ENCODE peak calls at places on chromosome 6, in eight cellular contexts. V is left ventricle myocardium superior; L is bronchial epithelial cell; E is stimulated activated CD4-positive, alpha-beta T cell treated with anti-CD3 and anti-CD28 coated beads, Interleukin-1b, Interleukin-23, amount 100 ng/mL, for 4 hours; X is CD4-positive, alpha-beta memory T cell; Y is activated effector memory CD4-positive, alpha-beta T cell treated with Interleukin-2 at 50 U/mL for 16 hours; D is Caco-2; A is brain microvascular endothelial cell. Q is an unnamed sample.
A peak's percentile ranks its signal among the peaks of the same experiment; 100 is the strongest.

GRCh38 chr6:75657327-75657726 is 55.6 kb downstream of the SENP6 start:
- DNase-seq in V (no peak), L (no peak), E (no peak), X (no peak), Y (no peak), D (no peak), A (no peak), Q (no peak)

GRCh38 chr6:157811476-157812173 is 11.4 kb upstream of the SNX9 start:
- DNase-seq in V (no peak), L (no peak), E (no peak), X (no peak), Y (no peak), D (no peak), A (peak; percentile 73), Q (no peak)

GRCh38 chr6:104402572-104402971 is 457.1 kb downstream of the HACE1 start:
- DNase-seq in V (no peak), L (peak; percentile 20), E (no peak), X (no peak), Y (no peak), D (no peak), A (no peak), Q (no peak)

GRCh38 chr6:11653028-11653583 is 115.6 kb downstream of the TMEM170B start:
- DNase-seq in V (no peak), L (peak; percentile 57), E (peak; percentile 21), X (peak; percentile 51), Y (peak; percentile 10), D (no peak), A (peak; percentile 99), Q (no peak)

GRCh38 chr6:25640446-25640845 is 11.6 kb upstream of the SCGN start:
- DNase-seq in V (no peak), L (no peak), E (no peak), X (no peak), Y (no peak), D (no peak), A (no peak), Q (no peak)

GRCh38 chr6:152976749-152977148 is 6.1 kb downstream of the FBXO5 start:
- DNase-seq in V (no peak), L (no peak), E (no peak), X (no peak), Y (no peak), D (no peak), A (no peak), Q (no peak)

GRCh38 chr6:158825951-158826306 is 6.8 kb upstream of the EZR start:
- DNase-seq in V (peak; percentile 65), L (no peak), E (no peak), X (peak; percentile 30), Y (no peak), D (no peak), A (peak; percentile 56), Q (no peak)

GRCh38 chr6:150599199-150600002 is at the start of gene PLEKHG1:
- DNase-seq in V (peak; percentile 89), L (peak; percentile 52), E (peak; percentile 35), X (peak; percentile 69), Y (peak; percentile 49), D (peak; percentile 75), A (peak; percentile 9), Q (peak; percentile 39)

GRCh38 chr6:36650848-36651247 is 27.7 kb upstream of the CDKN1A start:
- DNase-seq in V (no peak), L (no peak), E (no peak), X (no peak), Y (no peak), D (peak; percentile 30), A (no peak), Q (no peak)

GRCh38 chr6:158230967-158231550 is 62.9 kb downstream of the GTF2H5 start:
- DNase-seq in V (no peak), L (no peak), E (no peak), X (no peak), Y (no peak), D (no peak), A (no peak), Q (no peak)

GRCh38 chr6:85798934-85799490 is 156.3 kb upstream of the SYNCRIP start:
- DNase-seq in V (no peak), L (peak; percentile 69), E (no peak), X (no peak), Y (no peak), D (no peak), A (no peak), Q (no peak)

GRCh38 chr6:44956426-44956825 is 371.7 kb upstream of the RUNX2 start:
- DNase-seq in V (no peak), L (no peak), E (no peak), X (no peak), Y (no peak), D (no peak), A (peak; percentile 12), Q (no peak)

GRCh38 chr6:5379647-5380242 is 118.4 kb downstream of the FARS2 start:
- DNase-seq in V (no peak), L (peak; percentile 41), E (no peak), X (peak; percentile 25), Y (no peak), D (peak; percentile 58), A (peak; percentile 3), Q (no peak)

GRCh38 chr6:148857817-148858390 is 111.1 kb downstream of the UST start:
- DNase-seq in V (no peak), L (peak; percentile 94), E (no peak), X (no peak), Y (no peak), D (no peak), A (peak; percentile 24), Q (no peak)

GRCh38 chr6:4358414-4359107 is 223.2 kb upstream of the ECI2 start:
- DNase-seq in V (peak; percentile 91), L (peak; percentile 100), E (no peak), X (no peak), Y (no peak), D (peak; percentile 11), A (peak; percentile 100), Q (no peak)

GRCh38 chr6:166675736-166676135 is 48.7 kb upstream of the RPS6KA2 start:
- DNase-seq in V (no peak), L (peak; percentile 79), E (no peak), X (no peak), Y (no peak), D (peak; percentile 14), A (no peak), Q (no peak)

GRCh38 chr6:138724015-138724414 is 49.6 kb upstream of the CCDC28A start:
- DNase-seq in V (peak; percentile 54), L (no peak), E (no peak), X (no peak), Y (no peak), D (peak; percentile 75), A (peak; percentile 82), Q (no peak)

GRCh38 chr6:97765480-97765879 is 482.5 kb upstream of the MMS22L start:
- DNase-seq in V (no peak), L (peak; percentile 50), E (no peak), X (no peak), Y (no peak), D (no peak), A (peak; percentile 15), Q (no peak)

GRCh38 chr6:128443553-128443952 is 76.8 kb downstream of the PTPRK start:
- DNase-seq in V (no peak), L (peak; percentile 72), E (no peak), X (no peak), Y (no peak), D (no peak), A (peak; percentile 23), Q (no peak)

GRCh38 chr6:107735906-107736635 is 88.0 kb downstream of the SCML4 start:
- DNase-seq in V (no peak), L (no peak), E (no peak), X (peak; percentile 54), Y (no peak), D (no peak), A (no peak), Q (no peak)

GRCh38 chr6:1960484-1961142 is 284.8 kb downstream of the GMDS start:
- DNase-seq in V (no peak), L (peak; percentile 8), E (no peak), X (no peak), Y (no peak), D (no peak), A (no peak), Q (no peak)

GRCh38 chr6:101402618-101403002 is 9.1 kb downstream of the GRIK2 start:
- DNase-seq in V (peak; percentile 58), L (no peak), E (no peak), X (no peak), Y (no peak), D (no peak), A (no peak), Q (no peak)

GRCh38 chr6:52283111-52283510 is 1.4 kb downstream of the MCM3 start:
- DNase-seq in V (no peak), L (no peak), E (no peak), X (no peak), Y (no peak), D (no peak), A (no peak), Q (no peak)

GRCh38 chr6:69917834-69918233 is 51.5 kb downstream of the COL19A1 start:
- DNase-seq in V (no peak), L (peak; percentile 96), E (no peak), X (no peak), Y (no peak), D (no peak), A (peak; percentile 88), Q (no peak)

GRCh38 chr6:31815025-31815838 is at the start of the genes HSPA1A and HSPA1L:
- DNase-seq in V (peak; percentile 94), L (peak; percentile 87), E (peak; percentile 40), X (peak; percentile 69), Y (peak; percentile 59), D (peak; percentile 97), A (peak; percentile 97), Q (peak; percentile 45)

GRCh38 chr6:33197431-33198048 is 2.9 kb downstream of the RXRB start:
- DNase-seq in V (peak; percentile 56), L (peak; percentile 71), E (no peak), X (peak; percentile 62), Y (no peak), D (peak; percentile 61), A (peak; percentile 61), Q (no peak)

GRCh38 chr6:52995913-52996685 is 1.0 kb upstream of the GSTA4 start:
- DNase-seq in V (peak; percentile 50), L (peak; percentile 76), E (no peak), X (peak; percentile 42), Y (peak; percentile 3), D (peak; percentile 43), A (peak; percentile 18), Q (no peak)

GRCh38 chr6:110378552-110378951 is 20.4 kb upstream of the METTL24 start:
- DNase-seq in V (no peak), L (no peak), E (no peak), X (no peak), Y (no peak), D (no peak), A (no peak), Q (no peak)

GRCh38 chr6:17035257-17035757 is 66.5 kb upstream of the STMND1 start:
- DNase-seq in V (no peak), L (no peak), E (no peak), X (no peak), Y (no peak), D (no peak), A (no peak), Q (no peak)

GRCh38 chr6:71621918-71622519 is 264.3 kb upstream of the RIMS1 start:
- DNase-seq in V (no peak), L (peak; percentile 37), E (no peak), X (no peak), Y (no peak), D (peak; percentile 9), A (no peak), Q (no peak)

GRCh38 chr6:44696686-44697085 is 309.2 kb downstream of the CDC5L start:
- DNase-seq in V (no peak), L (no peak), E (no peak), X (no peak), Y (no peak), D (no peak), A (no peak), Q (no peak)

GRCh38 chr6:170375661-170376060 is 69.1 kb downstream of the FAM120B start:
- DNase-seq in V (no peak), L (no peak), E (no peak), X (no peak), Y (no peak), D (no peak), A (no peak), Q (no peak)

GRCh38 chr6:130453230-130453629 is 87.4 kb downstream of the TMEM200A start:
- DNase-seq in V (no peak), L (peak; percentile 59), E (no peak), X (peak; percentile 33), Y (no peak), D (no peak), A (peak; percentile 90), Q (no peak)

GRCh38 chr6:14784596-14785360 is 461.1 kb upstream of the JARID2 start:
- DNase-seq in V (no peak), L (peak; percentile 46), E (peak; percentile 4), X (no peak), Y (peak; percentile 16), D (no peak), A (no peak), Q (no peak)

Q was measured in activated T-helper 1 cell treated with Interleukin-2 at 50 U/mL for 16 hours.